ENCODE peak calls at places on chromosomes 7 and 10, in eight cellular contexts. J is colonic mucosa, H is neural crest cell, S is H9, Y is left lung, Z is GM04504, X is ovary, R is GM20000. L is an unnamed sample.

GRCh38 chr10:24858244-24858907 is 94.0 kb downstream of the PRTFDC1 start:
- DNase-seq in J (no peak), H (no peak), S (no peak), Y (no peak), Z (no peak), X (no peak), R (no peak), L (peak)

GRCh38 chr10:31829776-31830175 is 98.9 kb downstream of the ARHGAP12 start:
- DNase-seq in J (no peak), H (no peak), S (no peak), Y (no peak), Z (no peak), X (no peak), R (no peak), L (no peak)

GRCh38 chr10:34526758-34527730 is 288.1 kb downstream of the PARD3 start:
- DNase-seq in J (no peak), H (no peak), S (peak), Y (no peak), Z (peak), X (no peak), R (no peak), L (peak)

GRCh38 chr7:41447106-41448042 is 255.5 kb downstream of the INHBA start:
- DNase-seq in J (no peak), H (no peak), S (no peak), Y (no peak), Z (no peak), X (no peak), R (no peak), L (no peak)

GRCh38 chr10:65017523-65017922 is 1496.3 kb downstream of the REEP3 start:
- DNase-seq in J (no peak), H (no peak), S (no peak), Y (no peak), Z (no peak), X (no peak), R (no peak), L (no peak)

GRCh38 chr7:31761646-31762045 is 74.6 kb downstream of the PPP1R17 start:
- DNase-seq in J (no peak), H (no peak), S (no peak), Y (no peak), Z (no peak), X (peak), R (no peak), L (no peak)

GRCh38 chr10:132879408-132880147 is 62.8 kb downstream of the CFAP46 start:
- DNase-seq in J (no peak), H (no peak), S (peak), Y (peak), Z (no peak), X (peak), R (no peak), L (no peak)

GRCh38 chr10:72053690-72054089 is 34.7 kb downstream of the SPOCK2 start:
- DNase-seq in J (no peak), H (no peak), S (no peak), Y (no peak), Z (no peak), X (no peak), R (no peak), L (no peak)

GRCh38 chr7:91459539-91459938 is 195.3 kb downstream of the FZD1 start:
- DNase-seq in J (no peak), H (no peak), S (no peak), Y (no peak), Z (no peak), X (no peak), R (no peak), L (peak)

GRCh38 chr10:132104471-132105301 is 38.9 kb downstream of the JAKMIP3 start:
- DNase-seq in J (no peak), H (no peak), S (peak), Y (peak), Z (no peak), X (no peak), R (no peak), L (no peak)

GRCh38 chr7:82443801-82444219 is 233 bp upstream of the CACNA2D1 start:
- DNase-seq in J (peak), H (peak), S (peak), Y (peak), Z (peak), X (peak), R (peak), L (peak)

GRCh38 chr10:121531076-121531829 is 67.0 kb downstream of the FGFR2 start:
- DNase-seq in J (no peak), H (no peak), S (no peak), Y (no peak), Z (no peak), X (no peak), R (no peak), L (no peak)

GRCh38 chr10:90822508-90822907 is 35.3 kb downstream of the HTR7 start:
- DNase-seq in J (no peak), H (no peak), S (peak), Y (no peak), Z (no peak), X (no peak), R (no peak), L (no peak)

GRCh38 chr7:50300336-50300735 is 4.2 kb upstream of the IKZF1 start:
- DNase-seq in J (no peak), H (no peak), S (no peak), Y (no peak), Z (no peak), X (no peak), R (no peak), L (no peak)

GRCh38 chr10:106043833-106044232 is 1120.7 kb downstream of the SORCS1 start:
- DNase-seq in J (no peak), H (no peak), S (no peak), Y (no peak), Z (peak), X (no peak), R (no peak), L (no peak)

GRCh38 chr10:104642311-104643022 is 1.4 kb downstream of the SORCS3 start:
- DNase-seq in J (peak), H (peak), S (peak), Y (no peak), Z (no peak), X (peak), R (peak), L (peak)

GRCh38 chr7:132611056-132611455 is 34.8 kb upstream of the PLXNA4 start:
- DNase-seq in J (no peak), H (no peak), S (no peak), Y (no peak), Z (no peak), X (no peak), R (no peak), L (no peak)

GRCh38 chr10:13649844-13650520 is 63.2 kb downstream of the PRPF18 start:
- DNase-seq in J (no peak), H (no peak), S (no peak), Y (no peak), Z (no peak), X (no peak), R (peak), L (no peak)

GRCh38 chr7:123961731-123962130 is 36.7 kb downstream of the SPAM1 start:
- DNase-seq in J (no peak), H (no peak), S (no peak), Y (no peak), Z (no peak), X (no peak), R (no peak), L (peak)

GRCh38 chr10:113326160-113327111 is 226.4 kb upstream of the HABP2 start:
- DNase-seq in J (no peak), H (no peak), S (peak), Y (peak), Z (peak), X (peak), R (peak), L (peak)

GRCh38 chr7:36863901-36864701 is 139.8 kb upstream of the AOAH start:
- DNase-seq in J (no peak), H (no peak), S (no peak), Y (no peak), Z (no peak), X (no peak), R (no peak), L (peak)

GRCh38 chr7:33692956-33693355 is 212.4 kb upstream of the BMPER start:
- DNase-seq in J (no peak), H (no peak), S (no peak), Y (no peak), Z (peak), X (no peak), R (no peak), L (peak)

GRCh38 chr7:128737867-128738390 is 1.2 kb upstream of the CALU start:
- DNase-seq in J (no peak), H (no peak), S (no peak), Y (no peak), Z (peak), X (no peak), R (no peak), L (peak)

GRCh38 chr7:47517821-47518480 is 64.0 kb downstream of the TNS3 start:
- DNase-seq in J (no peak), H (no peak), S (no peak), Y (no peak), Z (no peak), X (no peak), R (no peak), L (no peak)

GRCh38 chr10:12847361-12847975 is 154.0 kb downstream of the CCDC3 start:
- DNase-seq in J (peak), H (peak), S (peak), Y (no peak), Z (no peak), X (no peak), R (no peak), L (no peak)

GRCh38 chr7:19621740-19622139 is 87.1 kb downstream of the POLR1F start:
- DNase-seq in J (no peak), H (no peak), S (no peak), Y (no peak), Z (no peak), X (no peak), R (no peak), L (peak)

GRCh38 chr10:124946945-124947344 is 5.0 kb downstream of the ZRANB1 start:
- DNase-seq in J (no peak), H (no peak), S (no peak), Y (no peak), Z (no peak), X (no peak), R (no peak), L (no peak)

GRCh38 chr7:105389090-105389650 is 449 bp upstream of the SRPK2 start:
- DNase-seq in J (peak), H (no peak), S (peak), Y (peak), Z (peak), X (peak), R (no peak), L (peak)

GRCh38 chr7:632831-633210 is 93.7 kb upstream of the DNAAF5 start:
- DNase-seq in J (no peak), H (no peak), S (no peak), Y (no peak), Z (no peak), X (no peak), R (no peak), L (no peak)

GRCh38 chr7:127114739-127115265 is 137.9 kb downstream of the GRM8 start:
- DNase-seq in J (no peak), H (no peak), S (no peak), Y (no peak), Z (no peak), X (no peak), R (no peak), L (peak)

GRCh38 chr7:919924-920341 is 34.5 kb downstream of the ADAP1 start:
- DNase-seq in J (peak), H (no peak), S (no peak), Y (peak), Z (no peak), X (peak), R (no peak), L (no peak)

GRCh38 chr10:92592761-92593552 is at the start of gene KIF11:
- DNase-seq in J (peak), H (peak), S (peak), Y (peak), Z (peak), X (peak), R (peak), L (peak)

GRCh38 chr7:98357751-98358161 is 43.1 kb downstream of the BAIAP2L1 start:
- DNase-seq in J (no peak), H (no peak), S (no peak), Y (peak), Z (no peak), X (peak), R (no peak), L (peak)

GRCh38 chr7:31938650-31939049 is 131.6 kb downstream of the PDE1C start:
- DNase-seq in J (no peak), H (no peak), S (no peak), Y (no peak), Z (no peak), X (no peak), R (no peak), L (peak)

GRCh38 chr10:115092555-115093285 is 445 bp upstream of the ATRNL1 start:
- DNase-seq in J (peak), H (peak), S (peak), Y (no peak), Z (no peak), X (peak), R (peak), L (peak)

GRCh38 chr7:81111358-81111757 is 192.5 kb upstream of the SEMA3C start:
- DNase-seq in J (no peak), H (no peak), S (no peak), Y (no peak), Z (peak), X (no peak), R (no peak), L (peak)

GRCh38 chr10:86376852-86377796 is 10.5 kb upstream of the GRID1 start:
- DNase-seq in J (peak), H (peak), S (peak), Y (peak), Z (no peak), X (peak), R (peak), L (peak)